ENCODE peak calls at places on chromosomes 4 and X, in six cellular contexts. H, V, Z, I, O and R are unnamed samples.

GRCh38 chrX:117839544-117839943 is 277.1 kb downstream of the KLHL13 start:
- DNase-seq in H (no peak), V (peak; percentile 2), Z (peak; percentile 0), I (no peak), O (no peak), R (no peak)

GRCh38 chr4:111813565-111814140 is 331.6 kb upstream of the FAM241A start:
- DNase-seq in H (no peak), V (no peak), Z (no peak), I (no peak), O (no peak), R (no peak)

GRCh38 chr4:61194601-61195000 is 5.5 kb upstream of the ADGRL3 start:
- DNase-seq in H (no peak), V (no peak), Z (no peak), I (no peak), O (no peak), R (no peak)

GRCh38 chrX:24207826-24208225 is 58.3 kb downstream of the ZFX start:
- DNase-seq in H (no peak), V (peak; percentile 27), Z (no peak), I (peak; percentile 48), O (no peak), R (no peak)

GRCh38 chr4:172707622-172708021 is 461.0 kb upstream of the GALNT7 start:
- DNase-seq in H (peak; percentile 9), V (no peak), Z (no peak), I (no peak), O (no peak), R (no peak)

GRCh38 chr4:106614446-106614845 is 245.9 kb upstream of the GIMD1 start:
- DNase-seq in H (no peak), V (peak; percentile 2), Z (no peak), I (peak; percentile 48), O (no peak), R (peak; percentile 22)

GRCh38 chr4:78971326-78971725 is 32.1 kb upstream of the PAQR3 start:
- DNase-seq in H (peak; percentile 38), V (no peak), Z (no peak), I (no peak), O (no peak), R (no peak)

GRCh38 chr4:153156263-153156662 is 48.0 kb upstream of the TRIM2 start:
- DNase-seq in H (no peak), V (no peak), Z (peak; percentile 30), I (peak; percentile 5), O (no peak), R (no peak)

GRCh38 chrX:141469469-141469868 is 115.1 kb downstream of the SPANXA1 start:
- DNase-seq in H (no peak), V (peak; percentile 77), Z (no peak), I (peak; percentile 33), O (no peak), R (no peak)

GRCh38 chr4:124873361-124874171 is 161.0 kb upstream of the ANKRD50 start:
- DNase-seq in H (no peak), V (no peak), Z (no peak), I (no peak), O (no peak), R (no peak)

GRCh38 chrX:104482757-104483156 is 83.2 kb upstream of the IL1RAPL2 start:
- DNase-seq in H (no peak), V (peak; percentile 15), Z (peak; percentile 1), I (no peak), O (no peak), R (no peak)

GRCh38 chr4:40251366-40251765 is 54.5 kb downstream of the RHOH start:
- DNase-seq in H (no peak), V (peak; percentile 80), Z (no peak), I (peak; percentile 37), O (peak; percentile 73), R (peak; percentile 42)

GRCh38 chr4:188145626-188146025 is 6.4 kb downstream of the TRIML1 start:
- DNase-seq in H (no peak), V (no peak), Z (no peak), I (no peak), O (no peak), R (no peak)

GRCh38 chrX:11100281-11101035 is 10.7 kb upstream of the HCCS start:
- DNase-seq in H (peak; percentile 72), V (peak; percentile 65), Z (no peak), I (peak; percentile 78), O (no peak), R (peak; percentile 63)

DNA sequence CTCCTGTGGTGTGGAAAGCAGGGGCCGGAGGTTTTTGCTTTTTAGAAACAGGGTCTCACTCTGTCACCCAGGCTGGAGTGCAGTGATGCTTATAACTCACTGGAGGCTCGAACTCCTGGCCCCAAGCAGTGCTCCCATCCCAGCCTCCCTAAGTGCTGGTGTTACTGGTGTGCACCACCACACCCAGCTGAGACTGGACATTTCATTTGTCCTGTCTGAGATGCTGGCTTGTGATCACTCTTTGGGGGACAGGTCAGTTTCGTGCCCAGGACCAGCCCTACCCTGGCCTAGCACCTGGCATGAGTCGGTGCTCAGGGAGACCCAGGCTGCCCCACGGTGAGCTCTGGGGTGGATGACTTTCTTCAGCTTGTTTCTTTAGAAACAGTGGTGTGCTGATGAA is 11.3 kb downstream of the PSAPL1 start:
- DNase-seq in H (no peak), V (no peak), Z (no peak), I (no peak), O (no peak), R (no peak)
- H4K20me1 ChIP-seq in H (no peaks in the 10 kb centered on the region), V (no peaks in the 10 kb centered on the region), Z (no peaks in the 10 kb centered on the region), I (no peaks in the 10 kb centered on the region), O (no peaks in the 10 kb centered on the region), R (no peaks in the 10 kb centered on the region)

DNA sequence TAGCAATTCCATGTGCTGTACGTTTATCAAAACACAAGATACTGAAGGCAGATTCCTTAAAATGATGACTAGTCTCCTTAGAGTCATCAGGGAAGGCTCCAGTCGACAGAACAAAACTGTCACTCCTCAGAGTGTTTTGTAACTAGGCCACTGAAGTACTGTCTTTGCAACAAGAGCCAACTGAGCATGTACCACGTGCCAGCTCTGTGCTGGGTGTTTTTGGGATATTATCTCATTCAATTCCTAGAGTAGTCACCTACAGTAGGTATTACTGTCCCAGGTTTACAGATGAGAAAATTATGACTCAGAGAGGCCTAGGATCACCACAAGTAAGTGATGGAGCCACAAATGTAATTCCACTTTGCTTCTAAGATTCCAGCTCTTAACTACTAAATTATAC is 18.3 kb upstream of the NUP54 start:
- DNase-seq in H (no peak), V (no peak), Z (no peak), I (no peak), O (no peak), R (no peak)
- H3K36me3 ChIP-seq in H (no peaks in the 10 kb centered on the region), V (peaks cover 11% of the 10 kb centered on the region), Z (no peaks in the 10 kb centered on the region), I (peaks cover 6% of the 10 kb centered on the region), O (no peaks in the 10 kb centered on the region), R (peaks cover 31% of the 10 kb centered on the region)

DNA sequence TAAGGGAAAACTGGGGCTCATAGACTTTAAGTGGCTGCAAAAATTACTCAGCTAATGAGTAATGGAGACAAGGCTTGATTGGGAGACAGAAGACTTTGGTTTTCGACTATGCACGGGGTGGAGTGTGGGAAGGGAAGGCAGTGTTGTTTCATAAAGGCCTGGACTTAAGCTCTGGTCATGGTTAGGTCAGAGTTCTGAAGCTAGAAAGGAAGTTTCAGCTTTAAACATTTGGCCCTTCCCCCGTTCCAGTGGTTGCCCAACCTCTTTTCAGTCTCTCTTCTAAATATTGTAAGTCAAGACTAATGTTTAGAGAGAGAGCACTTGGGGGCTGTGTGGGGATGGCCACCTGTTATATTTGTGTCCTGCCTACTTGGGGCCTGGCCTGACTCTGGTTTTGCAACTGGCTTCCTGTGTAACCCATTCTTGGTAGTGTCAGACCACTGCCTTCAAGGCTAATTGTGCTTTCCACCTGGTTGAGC is 21.0 kb downstream of the MSN start:
- DNase-seq in H (no peak), V (no peak), Z (peak; percentile 70), I (peak; percentile 77), O (no peak), R (no peak)
- H3K4me2 ChIP-seq in H (no peak overlapping the region), V (no peak overlapping the region), Z (peak overlapping the region; percentile 66), I (no peak overlapping the region), O (no peak overlapping the region), R (no peak overlapping the region)

DNA sequence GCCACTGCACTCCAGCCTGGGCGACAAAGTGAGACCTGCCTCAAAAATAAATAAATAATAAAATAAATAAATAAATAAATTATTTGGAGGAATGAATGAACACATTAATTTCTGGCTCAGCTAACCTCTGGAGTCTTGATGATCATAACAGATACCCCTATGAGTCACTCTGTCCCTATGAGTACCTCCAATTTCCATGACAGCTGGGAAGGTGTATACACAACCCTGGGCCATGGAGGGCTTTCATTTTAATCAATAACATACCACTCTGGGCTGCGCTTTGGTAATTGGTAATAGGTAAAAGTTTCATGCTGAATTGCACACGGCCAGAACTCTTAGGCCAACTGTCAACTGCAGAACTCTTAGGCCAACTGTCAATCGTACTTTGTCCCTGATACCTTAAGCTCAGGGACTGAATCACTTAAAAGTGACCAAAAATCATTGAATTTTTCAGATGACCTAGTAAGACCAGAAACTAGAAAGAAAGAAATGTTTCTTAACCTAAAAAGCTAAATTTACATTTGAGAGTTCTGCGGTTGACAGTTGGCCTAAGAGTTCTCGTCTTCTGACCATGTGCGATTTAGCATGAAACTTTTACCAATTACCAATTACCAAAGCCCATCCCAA is 112.4 kb downstream of the ATP11C start:
- DNase-seq in H (no peak), V (no peak), Z (no peak), I (no peak), O (no peak), R (no peak)
- H4K20me1 ChIP-seq in H (no peaks in the 10 kb centered on the region), V (no peaks in the 10 kb centered on the region), Z (no peaks in the 10 kb centered on the region), I (no peaks in the 10 kb centered on the region), O (no peaks in the 10 kb centered on the region), R (no peaks in the 10 kb centered on the region)

GRCh38 chr4:1232661-1233621 is 16.0 kb downstream of the CTBP1 start:
- DNase-seq in H (peak; percentile 66), V (no peak), Z (no peak), I (peak; percentile 36), O (no peak), R (peak; percentile 92)
- H3K36me3 ChIP-seq in H (no peaks in the 10 kb centered on the region), V (peaks cover 4% of the 10 kb centered on the region), Z (peaks cover 97% of the 10 kb centered on the region), I (peaks cover 60% of the 10 kb centered on the region), O (no peaks in the 10 kb centered on the region), R (peaks cover 3% of the 10 kb centered on the region)

DNA sequence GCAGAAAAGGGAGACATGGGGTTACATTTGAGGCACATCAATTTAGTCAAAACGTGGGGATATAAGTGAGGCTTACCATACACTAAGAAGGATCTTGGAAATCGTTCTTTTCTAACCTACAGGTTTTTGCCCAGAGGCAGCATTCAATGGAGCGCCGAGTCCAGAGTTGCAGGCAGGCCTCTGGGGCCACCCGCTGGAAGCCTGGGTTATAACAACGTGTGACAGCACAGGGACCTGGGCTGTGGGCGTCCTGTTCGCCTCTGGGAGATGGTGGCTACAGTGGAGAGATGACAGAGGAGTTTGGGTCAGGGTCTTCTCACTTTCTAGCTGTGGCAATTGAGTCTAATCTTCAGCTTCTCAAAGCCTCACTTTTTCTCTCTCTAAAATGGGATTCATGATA is 53.9 kb downstream of the ENPP6 start:
- DNase-seq in H (peak; percentile 84), V (peak; percentile 45), Z (peak; percentile 23), I (peak; percentile 6), O (no peak), R (peak; percentile 5)
- H3K4me2 ChIP-seq in H (no peak overlapping the region), V (no peak overlapping the region), Z (no peak overlapping the region), I (no peak overlapping the region), O (no peak overlapping the region), R (no peak overlapping the region)

GRCh38 chr4:27084685-27085356 is 224.2 kb downstream of the STIM2 start:
- DNase-seq in H (peak; percentile 38), V (peak; percentile 34), Z (no peak), I (peak; percentile 16), O (no peak), R (peak; percentile 39)
- H4K20me1 ChIP-seq in H (no peaks in the 10 kb centered on the region), V (no peaks in the 10 kb centered on the region), Z (no peaks in the 10 kb centered on the region), I (no peaks in the 10 kb centered on the region), O (no peaks in the 10 kb centered on the region), R (no peaks in the 10 kb centered on the region)